ENCODE peak calls at places on chromosomes 12 and 14, in six cellular contexts. H is stimulated activated CD8-positive, alpha-beta memory T cell treated with anti-CD3 and anti-CD28 coated beads, Interleukin-15, amount 100 ng/mL, for 24 hours; U is GM23338; W is tibial nerve; K is RPMI7951; Q is ELR. B is an unnamed sample.

GRCh38 chr12:47813491-47814196 is 6.1 kb downstream of the HDAC7 start:
- DNase-seq in K (peak; percentile 58), W (no peak), U (peak; percentile 57), Q (peak; percentile 68), H (no peak), B (no peak)

GRCh38 chr12:11830298-11830937 is 180.9 kb downstream of the ETV6 start:
- DNase-seq in W (no peak), U (no peak), Q (no peak), H (no peak), K (no peak), B (no peak)

GRCh38 chr14:55938249-55938791 is 179.9 kb upstream of the PELI2 start:
- DNase-seq in H (no peak), U (no peak), K (peak; percentile 33), W (no peak), Q (peak; percentile 0), B (peak; percentile 92)

GRCh38 chr12:21818627-21819026 is 44.1 kb upstream of the KCNJ8 start:
- DNase-seq in H (no peak), Q (no peak), W (no peak), K (no peak), U (no peak), B (no peak)

GRCh38 chr14:44700184-44700583 is 193.1 kb upstream of the FSCB start:
- DNase-seq in U (no peak), W (no peak), H (no peak), K (peak; percentile 2), Q (peak; percentile 65), B (peak; percentile 2)

GRCh38 chr12:116339062-116339461 is 61.6 kb upstream of the MED13L start:
- DNase-seq in W (no peak), H (no peak), U (no peak), Q (no peak), K (no peak), B (no peak)

GRCh38 chr12:6423267-6424007 is 21.3 kb upstream of the CD27 start:
- DNase-seq in W (peak; percentile 83), U (peak; percentile 97), Q (peak; percentile 95), K (peak; percentile 84), H (no peak), B (peak; percentile 76)

GRCh38 chr14:91501951-91502930 is 7.9 kb downstream of the PPP4R3A start:
- DNase-seq in U (no peak), Q (no peak), H (no peak), K (no peak), W (no peak), B (no peak)

GRCh38 chr12:11651785-11652184 is 2.3 kb downstream of the ETV6 start:
- DNase-seq in U (no peak), Q (peak; percentile 49), W (no peak), K (no peak), H (no peak), B (no peak)

GRCh38 chr12:113961921-113962710 is 4.0 kb downstream of the RBM19 start:
- DNase-seq in W (no peak), U (no peak), H (no peak), K (peak; percentile 23), Q (peak; percentile 54), B (no peak)

GRCh38 chr12:5808956-5809355 is 136.1 kb downstream of the ANO2 start:
- DNase-seq in H (no peak), K (peak; percentile 94), U (no peak), Q (peak; percentile 92), W (no peak), B (peak; percentile 79)

GRCh38 chr12:2211119-2211518 is 158.3 kb downstream of the CACNA1C start:
- DNase-seq in H (no peak), Q (no peak), U (no peak), K (no peak), W (no peak), B (no peak)

GRCh38 chr12:64004639-64005038 is 160.1 kb downstream of the SRGAP1 start:
- DNase-seq in K (no peak), W (no peak), U (no peak), Q (peak; percentile 57), H (no peak), B (no peak)

GRCh38 chr14:24298892-24299254 is 707 bp downstream of the DHRS1 start:
- DNase-seq in H (no peak), Q (peak; percentile 95), W (no peak), K (peak; percentile 93), U (peak; percentile 30), B (peak; percentile 76)

GRCh38 chr14:65231286-65231980 is 129.1 kb upstream of the MAX start:
- DNase-seq in H (no peak), Q (no peak), W (no peak), U (no peak), K (no peak), B (no peak)

GRCh38 chr14:50714452-50715073 is 46.5 kb upstream of the SAV1 start:
- DNase-seq in W (peak; percentile 46), H (no peak), Q (peak; percentile 58), K (peak; percentile 30), U (peak; percentile 61), B (no peak)

GRCh38 chr12:14317362-14318146 is 47.9 kb upstream of the ATF7IP start:
- DNase-seq in W (no peak), K (no peak), U (no peak), Q (no peak), H (no peak), B (no peak)

GRCh38 chr14:88189040-88189839 is 133.8 kb downstream of the KCNK10 start:
- DNase-seq in Q (peak; percentile 75), W (peak; percentile 98), U (peak; percentile 95), K (peak; percentile 67), H (no peak), B (peak; percentile 42)

GRCh38 chr14:27712364-27712763 is 1054.2 kb upstream of the FOXG1 start:
- DNase-seq in Q (no peak), K (no peak), H (no peak), W (no peak), U (no peak), B (no peak)

GRCh38 chr14:70748422-70748821 is 60.9 kb downstream of the MAP3K9 start:
- DNase-seq in Q (no peak), W (no peak), H (no peak), K (no peak), U (no peak), B (peak; percentile 6)

GRCh38 chr12:11651377-11651776 is 1.9 kb downstream of the ETV6 start:
- DNase-seq in W (no peak), H (no peak), K (no peak), Q (peak; percentile 12), U (no peak), B (no peak)

GRCh38 chr12:11862794-11863193 is 207.9 kb upstream of the BCL2L14 start:
- DNase-seq in K (peak; percentile 82), U (no peak), H (no peak), Q (no peak), W (no peak), B (peak; percentile 20)

GRCh38 chr12:12384601-12385321 is 27.9 kb downstream of the BORCS5 start:
- DNase-seq in U (peak; percentile 60), K (no peak), Q (no peak), H (no peak), W (no peak), B (no peak)

GRCh38 chr12:62761658-62762057 is 173.3 kb downstream of the PPM1H start:
- DNase-seq in U (no peak), H (no peak), Q (no peak), W (no peak), K (no peak), B (no peak)

GRCh38 chr12:52691076-52691764 is 11.0 kb upstream of the KRT1 start:
- DNase-seq in K (no peak), H (no peak), U (peak; percentile 65), W (no peak), Q (no peak), B (no peak)